ENCODE peak calls at places on chromosomes 2 and 18, in nine cellular contexts. U is astrocyte of the spinal cord, P is colonic mucosa, M is brain microvascular endothelial cell, Q is fibroblast of mammary gland, D is RWPE2, S is GM23338, H is fibroblast of lung, F is dorsolateral prefrontal cortex. Z is an unnamed sample.

GRCh38 chr2:138182913-138183312 is 218.6 kb downstream of the HNMT start:
- DNase-seq in U (no peak), P (no peak), M (no peak), Q (peak; percentile 36), D (no peak), S (no peak), H (no peak), F (no peak), Z (no peak)

GRCh38 chr2:229873123-229873581 is 48.7 kb downstream of the TRIP12 start:
- DNase-seq in U (no peak), P (no peak), M (no peak), Q (no peak), D (no peak), S (no peak), H (no peak), F (no peak), Z (no peak)

GRCh38 chr2:37892436-37893114 is 32.5 kb upstream of the RMDN2 start:
- DNase-seq in U (no peak), P (no peak), M (no peak), Q (no peak), D (no peak), S (no peak), H (no peak), F (no peak), Z (no peak)

GRCh38 chr2:204972606-204973336 is 427.5 kb downstream of the PARD3B start:
- DNase-seq in U (no peak), P (no peak), M (no peak), Q (no peak), D (no peak), S (no peak), H (no peak), F (no peak), Z (no peak)

GRCh38 chr2:176755537-176756135 is 457.0 kb upstream of the HNRNPA3 start:
- DNase-seq in U (no peak), P (no peak), M (no peak), Q (no peak), D (no peak), S (no peak), H (no peak), F (no peak), Z (no peak)

GRCh38 chr2:66440692-66441091 is 5.8 kb downstream of the MEIS1 start:
- DNase-seq in U (peak; percentile 68), P (no peak), M (no peak), Q (peak; percentile 64), D (no peak), S (peak; percentile 48), H (no peak), F (peak; percentile 47), Z (no peak)

GRCh38 chr2:174590346-174590745 is 7.3 kb downstream of the WIPF1 start:
- DNase-seq in U (no peak), P (no peak), M (no peak), Q (no peak), D (no peak), S (no peak), H (no peak), F (no peak), Z (no peak)

GRCh38 chr2:149617476-149617875 is 29.9 kb upstream of the MMADHC start:
- DNase-seq in U (peak; percentile 40), P (no peak), M (no peak), Q (no peak), D (no peak), S (no peak), H (peak; percentile 74), F (no peak), Z (no peak)

GRCh38 chr18:74457043-74457742 is at the start of gene DIPK1C:
- DNase-seq in U (peak; percentile 2), P (no peak), M (no peak), Q (no peak), D (no peak), S (peak; percentile 47), H (no peak), F (peak; percentile 77), Z (no peak)

GRCh38 chr18:43159091-43159490 is 43.6 kb upstream of the RIT2 start:
- DNase-seq in U (peak; percentile 54), P (no peak), M (peak; percentile 18), Q (peak; percentile 67), D (no peak), S (no peak), H (peak; percentile 66), F (no peak), Z (peak; percentile 61)

GRCh38 chr2:22692751-22693150 is 692.2 kb upstream of the KLHL29 start:
- DNase-seq in U (no peak), P (no peak), M (no peak), Q (no peak), D (no peak), S (no peak), H (no peak), F (no peak), Z (no peak)

GRCh38 chr2:100197643-100198153 is 55.3 kb upstream of the AFF3 start:
- DNase-seq in U (peak; percentile 75), P (no peak), M (peak; percentile 57), Q (no peak), D (no peak), S (peak; percentile 70), H (peak; percentile 68), F (peak; percentile 45), Z (peak; percentile 44)

DNA sequence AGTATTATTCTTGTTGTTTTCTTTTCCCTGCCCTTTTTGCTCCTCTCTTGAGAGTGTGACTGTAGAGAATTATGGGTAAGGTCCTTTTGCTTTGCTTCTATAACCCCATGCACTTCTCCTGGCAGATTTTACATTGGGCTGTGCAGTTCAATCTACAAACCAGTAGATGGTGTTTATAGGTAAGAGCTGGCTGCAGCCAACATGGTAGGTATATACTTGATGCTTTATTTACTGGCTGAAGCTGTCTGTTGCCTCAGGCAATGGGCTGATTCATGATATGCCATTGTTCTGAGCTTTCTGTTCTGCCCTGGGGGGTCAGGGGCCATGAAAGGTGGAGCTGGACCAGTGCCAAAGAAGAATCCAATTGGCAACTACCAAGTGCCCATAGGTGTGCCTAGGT is 48.3 kb upstream of the MYL1 start:
- DNase-seq in U (no peak), P (no peak), M (peak; percentile 4), Q (no peak), D (no peak), S (peak; percentile 59), H (no peak), F (no peak), Z (no peak)
- TF ChIP-seq CTCF in U (no peak), P (no peak), M (peak; percentile 20), Q (no peak), D (peak; percentile 16), S (peak; percentile 44), H (no peak), F (no peak), Z (peak; percentile 17)

DNA sequence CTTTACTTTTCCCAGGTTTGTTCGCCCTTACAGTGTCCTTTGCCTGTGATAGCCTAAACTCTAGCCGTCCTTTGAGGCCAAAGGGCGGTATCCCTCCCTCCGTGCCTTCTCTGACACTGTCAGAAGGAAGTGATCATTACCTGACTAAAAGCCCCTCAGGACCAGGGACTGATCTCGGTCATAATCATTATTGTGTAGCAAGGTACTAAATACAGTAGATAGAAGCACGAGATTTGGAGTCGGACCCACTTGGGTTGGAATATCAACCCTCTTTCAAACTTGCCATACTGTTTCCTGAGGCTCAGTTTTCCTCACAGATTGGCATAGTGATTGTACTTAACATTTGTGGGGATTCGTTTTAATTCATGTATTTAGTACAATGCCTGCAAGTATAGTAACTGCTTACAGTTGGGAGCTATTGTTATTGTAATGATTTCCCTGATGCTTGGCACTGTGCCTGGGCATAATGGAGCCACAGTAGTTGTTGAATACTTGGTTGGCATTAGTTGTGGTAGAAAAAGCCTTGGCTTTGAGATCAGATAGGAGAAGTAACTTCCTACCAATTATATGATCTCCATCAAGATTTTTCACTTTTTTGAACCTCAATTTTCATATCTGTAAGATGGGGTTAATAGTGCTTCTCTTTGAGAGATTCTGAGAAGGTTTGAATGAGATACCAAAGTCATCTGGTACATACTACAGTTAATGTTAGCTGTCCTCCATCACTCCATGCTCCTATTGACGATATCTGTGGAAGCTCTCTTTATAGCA is 836 bp downstream of the STK11IP start:
- DNase-seq in U (no peak), P (no peak), M (no peak), Q (peak; percentile 8), D (no peak), S (no peak), H (peak; percentile 8), F (no peak), Z (no peak)
- H3K4me3 ChIP-seq in U (peak overlapping the region; percentile 76), P (peak overlapping the region; percentile 51), M (peak overlapping the region; percentile 90), Q (peak overlapping the region; percentile 90), D (peak overlapping the region; percentile 63), S (peak overlapping the region; percentile 57), H (peak overlapping the region; percentile 93), F (peak overlapping the region; percentile 88), Z (peak overlapping the region; percentile 68)

GRCh38 chr18:76823166-76823539 is 796 bp downstream of the ZNF236 start:
- DNase-seq in U (no peak), P (peak; percentile 25), M (no peak), Q (no peak), D (no peak), S (no peak), H (no peak), F (no peak), Z (no peak)

GRCh38 chr18:76824136-76824676 is 1.8 kb downstream of the ZNF236 start:
- DNase-seq in U (no peak), P (no peak), M (no peak), Q (no peak), D (no peak), S (no peak), H (peak; percentile 16), F (no peak), Z (no peak)

GRCh38 chr18:76822510-76823165 is at the start of gene ZNF236:
- DNase-seq in U (peak; percentile 77), P (peak; percentile 61), M (no peak), Q (peak; percentile 70), D (no peak), S (peak; percentile 82), H (peak; percentile 81), F (peak; percentile 77), Z (no peak)

GRCh38 chr18:76824754-76825153 is 2.4 kb downstream of the ZNF236 start:
- DNase-seq in U (no peak), P (no peak), M (no peak), Q (no peak), D (no peak), S (no peak), H (no peak), F (no peak), Z (no peak)

GRCh38 chr18:76823574-76823973 is 1.2 kb downstream of the ZNF236 start:
- DNase-seq in U (peak; percentile 23), P (peak; percentile 37), M (no peak), Q (peak; percentile 32), D (peak; percentile 52), S (peak; percentile 81), H (peak; percentile 38), F (peak; percentile 52), Z (no peak)
- TF ChIP-seq CTCF in U (peak; percentile 55), P (no peak), M (peak; percentile 52), Q (peak; percentile 29), D (no peak), S (peak; percentile 44), H (no peak), F (peak; percentile 16), Z (peak; percentile 43)

DNA sequence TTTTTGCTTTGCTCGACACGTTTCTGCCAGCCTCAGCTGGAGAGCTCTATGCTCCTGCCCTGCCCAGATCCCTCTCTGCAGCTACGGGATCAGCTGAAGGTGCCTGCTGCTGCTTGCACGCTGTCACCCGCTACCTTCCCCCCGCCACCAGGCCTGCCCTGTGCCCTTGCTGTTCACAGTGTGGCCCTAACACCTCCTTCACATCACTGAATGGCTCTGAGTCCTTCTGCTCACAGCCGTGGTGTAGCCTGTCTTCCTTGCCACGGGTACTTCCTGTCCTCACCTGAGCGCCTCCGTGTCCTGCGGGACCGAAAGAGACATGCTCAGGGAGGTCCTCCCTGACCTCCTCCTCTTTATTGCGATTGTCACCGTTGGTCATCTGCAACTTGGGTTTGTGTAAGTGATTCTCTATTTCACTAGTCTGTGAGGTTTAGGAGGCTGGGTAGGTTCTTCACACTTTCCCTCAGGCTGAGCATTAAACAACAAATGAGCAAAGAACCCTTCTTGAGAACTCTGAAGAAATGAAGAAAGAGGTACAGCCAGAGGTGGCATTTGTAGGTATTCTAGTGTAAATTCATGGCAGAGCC is 127.5 kb downstream of the NCK2 start:
- DNase-seq in U (no peak), P (no peak), M (no peak), Q (no peak), D (no peak), S (no peak), H (no peak), F (no peak), Z (no peak)
- H3K4me3 ChIP-seq in U (no peak overlapping the region), P (no peak overlapping the region), M (no peak overlapping the region), Q (no peak overlapping the region), D (no peak overlapping the region), S (no peak overlapping the region), H (no peak overlapping the region), F (no peak overlapping the region), Z (no peak overlapping the region)